ENCODE peak calls at places on chromosome 19, in nine cellular contexts. X, M, F, T, U, G, V, I and A are unnamed samples.

GRCh38 chr19:47274071-47274890 is at the start of gene INAFM1:
- DNase-seq in X (peak; percentile 95), M (peak; percentile 100), F (peak; percentile 97), T (peak; percentile 97), U (peak; percentile 99), G (peak; percentile 100), V (peak; percentile 99), I (peak; percentile 98), A (peak; percentile 95)

GRCh38 chr19:12749938-12750521 is 1.6 kb upstream of the BEST2 start:
- DNase-seq in X (peak; percentile 24), M (no peak), F (peak; percentile 65), T (peak; percentile 76), U (no peak), G (no peak), V (no peak), I (no peak), A (peak; percentile 64)

GRCh38 chr19:39398297-39398864 is 7.2 kb downstream of the MED29 start:
- DNase-seq in X (peak; percentile 80), M (peak; percentile 63), F (peak; percentile 95), T (peak; percentile 84), U (peak; percentile 37), G (no peak), V (peak; percentile 73), I (peak; percentile 86), A (peak; percentile 89)

GRCh38 chr19:51027126-51027806 is 850 bp upstream of the KLK11 start:
- DNase-seq in X (no peak), M (no peak), F (no peak), T (no peak), U (peak; percentile 56), G (no peak), V (peak; percentile 65), I (no peak), A (no peak)

GRCh38 chr19:30403583-30403982 is 31.4 kb downstream of the ZNF536 start:
- DNase-seq in X (no peak), M (no peak), F (no peak), T (no peak), U (no peak), G (no peak), V (no peak), I (no peak), A (no peak)

GRCh38 chr19:23116802-23117571 is at the start of gene ZNF730:
- DNase-seq in X (peak; percentile 92), M (peak; percentile 50), F (peak; percentile 60), T (peak; percentile 69), U (peak; percentile 24), G (peak; percentile 78), V (no peak), I (peak; percentile 71), A (peak; percentile 84)

GRCh38 chr19:38731654-38732301 is 12.5 kb downstream of the CAPN12 start:
- DNase-seq in X (no peak), M (no peak), F (no peak), T (no peak), U (peak; percentile 91), G (no peak), V (peak; percentile 87), I (no peak), A (no peak)

GRCh38 chr19:19463348-19464117 is 51.8 kb downstream of the TSSK6 start:
- DNase-seq in X (peak; percentile 75), M (no peak), F (peak; percentile 52), T (peak; percentile 71), U (peak; percentile 40), G (no peak), V (no peak), I (peak; percentile 76), A (peak; percentile 74)

GRCh38 chr19:46748325-46749109 is 2.3 kb upstream of the STRN4 start:
- DNase-seq in X (no peak), M (peak; percentile 82), F (peak; percentile 72), T (peak; percentile 79), U (peak; percentile 74), G (peak; percentile 87), V (peak; percentile 69), I (peak; percentile 82), A (peak; percentile 71)

GRCh38 chr19:57850553-57851017 is 926 bp downstream of the ZNF587 start:
- DNase-seq in X (peak; percentile 64), M (peak; percentile 12), F (peak; percentile 73), T (peak; percentile 54), U (peak; percentile 22), G (peak; percentile 23), V (peak; percentile 56), I (no peak), A (peak; percentile 55)

GRCh38 chr19:45638930-45639729 is at the start of gene EML2:
- DNase-seq in X (peak; percentile 28), M (peak; percentile 58), F (peak; percentile 47), T (peak; percentile 17), U (peak; percentile 73), G (peak; percentile 40), V (peak; percentile 71), I (peak; percentile 60), A (peak; percentile 37)

GRCh38 chr19:54162241-54162805 is 2.8 kb upstream of the LENG1 start:
- DNase-seq in X (peak; percentile 73), M (peak; percentile 75), F (peak; percentile 81), T (peak; percentile 76), U (peak; percentile 95), G (peak; percentile 82), V (peak; percentile 95), I (peak; percentile 90), A (peak; percentile 80)

GRCh38 chr19:41219924-41220567 is 1.0 kb downstream of the AXL start:
- DNase-seq in X (peak; percentile 53), M (no peak), F (peak; percentile 16), T (peak; percentile 49), U (no peak), G (peak; percentile 38), V (no peak), I (peak; percentile 79), A (peak; percentile 70)

GRCh38 chr19:17557461-17557860 is 2.0 kb downstream of the COLGALT1 start:
- DNase-seq in X (no peak), M (no peak), F (no peak), T (peak; percentile 63), U (no peak), G (no peak), V (no peak), I (no peak), A (peak; percentile 25)

GRCh38 chr19:5914946-5915781 is 1.1 kb downstream of the CAPS start:
- DNase-seq in X (no peak), M (no peak), F (no peak), T (no peak), U (peak; percentile 52), G (no peak), V (peak; percentile 80), I (no peak), A (no peak)

GRCh38 chr19:5480427-5480836 is 25.2 kb downstream of the ZNRF4 start:
- DNase-seq in X (no peak), M (peak; percentile 21), F (peak; percentile 15), T (peak; percentile 29), U (peak; percentile 28), G (peak; percentile 43), V (peak; percentile 36), I (no peak), A (peak; percentile 16)

DNA sequence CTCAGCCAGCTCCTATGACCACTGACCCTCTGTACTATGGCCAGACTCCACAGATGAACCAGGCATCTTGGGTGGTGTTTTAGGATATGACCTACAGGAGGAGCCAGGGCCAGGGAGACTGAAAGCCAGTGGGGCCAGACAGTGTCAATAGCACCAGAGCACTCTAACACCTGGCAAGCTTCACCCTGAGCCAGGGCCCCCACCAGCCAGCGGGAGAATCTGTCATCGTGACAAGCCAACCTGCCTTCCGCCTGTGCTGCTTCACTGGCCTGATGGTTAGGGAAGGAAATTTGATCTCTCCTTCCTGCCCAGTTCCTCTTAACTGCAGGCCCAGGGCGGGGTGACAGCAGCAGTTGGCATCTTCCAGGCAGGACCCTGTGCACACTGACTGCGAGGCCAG is 222.4 kb downstream of the UQCRFS1 start:
- DNase-seq in X (no peak), M (no peak), F (no peak), T (no peak), U (no peak), G (no peak), V (no peak), I (no peak), A (no peak)
- TF ChIP-seq CTCF in X (no peak), M (no peak), F (no peak), T (no peak), U (no peak), G (no peak), V (no peak), I (no peak), A (no peak)

GRCh38 chr19:2250765-2251576 is 1.8 kb downstream of the AMH start:
- DNase-seq in X (no peak), M (no peak), F (no peak), T (no peak), U (no peak), G (peak; percentile 14), V (no peak), I (no peak), A (no peak)
- H3K4me3 ChIP-seq in X (no peak overlapping the region), M (no peak overlapping the region), F (no peak overlapping the region), T (no peak overlapping the region), U (no peak overlapping the region), G (no peak overlapping the region), V (peak overlapping the region; percentile 20), I (no peak overlapping the region), A (no peak overlapping the region)

GRCh38 chr19:7069904-7070226 is 362 bp downstream of the ZNF557 start:
- DNase-seq in X (no peak), M (no peak), F (peak; percentile 18), T (peak; percentile 21), U (no peak), G (no peak), V (no peak), I (no peak), A (no peak)
- TF ChIP-seq CTCF in X (no peak), M (no peak), F (no peak), T (no peak), U (no peak), G (no peak), V (no peak), I (no peak), A (no peak)

GRCh38 chr19:52069653-52070052 is 21.0 kb upstream of the ZNF432 start:
- DNase-seq in X (no peak), M (no peak), F (no peak), T (no peak), U (no peak), G (no peak), V (no peak), I (no peak), A (no peak)
- H3K4me3 ChIP-seq in X (no peak overlapping the region), M (no peak overlapping the region), F (no peak overlapping the region), T (no peak overlapping the region), U (no peak overlapping the region), G (no peak overlapping the region), V (no peak overlapping the region), I (no peak overlapping the region), A (no peak overlapping the region)

GRCh38 chr19:56066152-56067023 is 54.7 kb downstream of the ZNF787 start:
- DNase-seq in X (peak; percentile 27), M (peak; percentile 66), F (peak; percentile 48), T (peak; percentile 46), U (peak; percentile 82), G (peak; percentile 77), V (peak; percentile 74), I (peak; percentile 79), A (peak; percentile 33)
- TF ChIP-seq CTCF in X (peak; percentile 87), M (peak; percentile 89), F (peak; percentile 81), T (peak; percentile 88), U (peak; percentile 88), G (peak; percentile 91), V (peak; percentile 56), I (peak; percentile 80), A (peak; percentile 88)